ENCODE peak calls at places on chromosome 19, in five cellular contexts. Q is activated T-cell treated with anti-CD3 and anti-CD28 coated beads, Interleukin-2, amount 50 U/mL, for 72 hours; V is activated gamma-delta T cell; Z is prostate gland; J is stimulated activated CD8-positive, alpha-beta memory T cell treated with anti-CD3 and anti-CD28 coated beads, Interleukin-7, amount 100 ng/mL, for 1 hour. C is an unnamed sample.

GRCh38 chr19:3655402-3656072 is 28.9 kb upstream of the CACTIN start:
- DNase-seq in J (no peak), V (no peak), Z (no peak), Q (no peak), C (no peak)

GRCh38 chr19:50739841-50740426 is 16.8 kb downstream of the CLEC11A start:
- DNase-seq in V (no peak), Z (no peak), J (no peak), Q (no peak), C (no peak)

GRCh38 chr19:18514800-18515682 is 6.8 kb downstream of the ELL start:
- DNase-seq in Z (no peak), Q (no peak), J (no peak), V (no peak), C (no peak)

GRCh38 chr19:45972944-45973525 is 630 bp downstream of the NOVA2 start:
- DNase-seq in V (no peak), Q (no peak), J (no peak), Z (no peak), C (no peak)

GRCh38 chr19:55372316-55373081 is 2.2 kb upstream of the IL11 start:
- DNase-seq in J (no peak), Z (no peak), Q (peak), V (no peak), C (no peak)

GRCh38 chr19:40549007-40549708 is 27.5 kb upstream of the SHKBP1 start:
- DNase-seq in Z (peak), Q (peak), V (peak), J (peak), C (peak)

GRCh38 chr19:8221161-8221560 is 12.0 kb downstream of the CERS4 start:
- DNase-seq in Z (peak), J (no peak), V (no peak), Q (no peak), C (no peak)

GRCh38 chr19:4534836-4535658 is at the start of gene PLIN5:
- DNase-seq in J (no peak), Z (peak), Q (peak), V (no peak), C (peak)

GRCh38 chr19:45103625-45104319 is 10.8 kb downstream of the PPP1R37 start:
- DNase-seq in J (no peak), V (no peak), Z (no peak), Q (no peak), C (no peak)

GRCh38 chr19:40282209-40282580 is 3.0 kb downstream of the AKT2 start:
- DNase-seq in J (no peak), V (no peak), Q (no peak), Z (no peak), C (no peak)

GRCh38 chr19:51531349-51532315 is at the start of gene SIGLEC6:
- DNase-seq in V (no peak), J (no peak), Z (no peak), Q (no peak), C (no peak)

GRCh38 chr19:38706792-38707511 is 37.3 kb downstream of the CAPN12 start:
- DNase-seq in Z (no peak), V (no peak), J (no peak), Q (no peak), C (no peak)

GRCh38 chr19:49489601-49490167 is 2.3 kb downstream of the RPL13A start:
- DNase-seq in J (no peak), V (no peak), Z (no peak), Q (no peak), C (no peak)

GRCh38 chr19:40799558-40800338 is 757 bp downstream of the EGLN2 start:
- DNase-seq in Q (peak), J (no peak), V (peak), Z (no peak), C (no peak)

GRCh38 chr19:10769533-10770491 is 51.9 kb downstream of the DNM2 start:
- DNase-seq in V (no peak), J (no peak), Q (no peak), Z (no peak), C (no peak)

GRCh38 chr19:33273881-33274662 is 28.3 kb downstream of the CEBPA start:
- DNase-seq in J (no peak), V (no peak), Q (peak), Z (peak), C (no peak)

GRCh38 chr19:4066176-4066606 is 508 bp downstream of the ZBTB7A start:
- DNase-seq in V (no peak), J (no peak), Q (peak), Z (peak), C (no peak)

GRCh38 chr19:51712461-51713081 is 11.2 kb downstream of the HAS1 start:
- DNase-seq in V (no peak), Z (no peak), J (no peak), Q (no peak), C (no peak)

GRCh38 chr19:13138171-13138915 is 11.8 kb downstream of the STX10 start:
- DNase-seq in Z (no peak), V (no peak), J (no peak), Q (no peak), C (no peak)

C was measured in mesothelial cell of epicardium.